ENCODE peak calls at places on chromosome 12, in four cellular contexts. V is cardiac muscle cell, Q is Karpas-422, O is colonic mucosa. U is an unnamed sample.

GRCh38 chr12:17062296-17063061 is 456.5 kb upstream of the LMO3 start:
- DNase-seq in V (no peak), Q (no peak), O (no peak), U (no peak)

GRCh38 chr12:100717733-100718067 is 76.9 kb upstream of the ANO4 start:
- DNase-seq in V (peak; percentile 24), Q (no peak), O (no peak), U (no peak)

GRCh38 chr12:31724597-31724996 is 4.2 kb downstream of the AMN1 start:
- DNase-seq in V (no peak), Q (no peak), O (no peak), U (no peak)

GRCh38 chr12:124162151-124163110 is 132.5 kb upstream of the RFLNA start:
- DNase-seq in V (no peak), Q (peak; percentile 66), O (peak; percentile 71), U (no peak)

GRCh38 chr12:75602111-75602510 is 90.7 kb upstream of the KRR1 start:
- DNase-seq in V (no peak), Q (peak; percentile 67), O (no peak), U (no peak)

GRCh38 chr12:15982471-15982870 is 71.3 kb downstream of the DERA start:
- DNase-seq in V (peak; percentile 76), Q (no peak), O (no peak), U (no peak)

GRCh38 chr12:117155278-117156060 is 34.8 kb downstream of the FBXO21 start:
- DNase-seq in V (peak; percentile 22), Q (peak; percentile 97), O (peak; percentile 63), U (peak; percentile 61)

GRCh38 chr12:47817272-47818006 is 2.3 kb downstream of the HDAC7 start:
- DNase-seq in V (no peak), Q (peak; percentile 56), O (no peak), U (no peak)

GRCh38 chr12:122412851-122413433 is 9.5 kb downstream of the CLIP1 start:
- DNase-seq in V (no peak), Q (no peak), O (no peak), U (no peak)

GRCh38 chr12:122845041-122845864 is 10.0 kb downstream of the HIP1R start:
- DNase-seq in V (no peak), Q (no peak), O (no peak), U (no peak)

GRCh38 chr12:62848418-62848817 is 86.5 kb downstream of the PPM1H start:
- DNase-seq in V (peak; percentile 12), Q (no peak), O (no peak), U (no peak)

GRCh38 chr12:43722621-43723020 is 36.0 kb downstream of the PUS7L start:
- DNase-seq in V (no peak), Q (no peak), O (no peak), U (no peak)

GRCh38 chr12:64618953-64619590 is 8.8 kb downstream of the RASSF3 start:
- DNase-seq in V (peak; percentile 83), Q (peak; percentile 96), O (no peak), U (no peak)

GRCh38 chr12:64621257-64621942 is 11.1 kb downstream of the RASSF3 start:
- DNase-seq in V (peak; percentile 34), Q (peak; percentile 95), O (no peak), U (no peak)

GRCh38 chr12:64612843-64613242 is 2.5 kb downstream of the RASSF3 start:
- DNase-seq in V (no peak), Q (peak; percentile 52), O (no peak), U (no peak)

GRCh38 chr12:64611430-64612286 is 1.4 kb downstream of the RASSF3 start:
- DNase-seq in V (peak; percentile 33), Q (peak; percentile 73), O (peak; percentile 60), U (no peak)

GRCh38 chr12:64616221-64616620 is 5.9 kb downstream of the RASSF3 start:
- DNase-seq in V (peak; percentile 43), Q (no peak), O (no peak), U (no peak)
- H3K27ac ChIP-seq in V (peak overlapping the region; percentile 57), Q (peak overlapping the region; percentile 84), O (no peak overlapping the region), U (no peak overlapping the region)

GRCh38 chr12:27292718-27293117 is 39.9 kb upstream of the BMAL2 start:
- DNase-seq in V (no peak), Q (no peak), O (no peak), U (no peak)
- H3K27ac ChIP-seq in V (peak overlapping the region; percentile 92), Q (no peak overlapping the region), O (no peak overlapping the region), U (no peak overlapping the region)

DNA sequence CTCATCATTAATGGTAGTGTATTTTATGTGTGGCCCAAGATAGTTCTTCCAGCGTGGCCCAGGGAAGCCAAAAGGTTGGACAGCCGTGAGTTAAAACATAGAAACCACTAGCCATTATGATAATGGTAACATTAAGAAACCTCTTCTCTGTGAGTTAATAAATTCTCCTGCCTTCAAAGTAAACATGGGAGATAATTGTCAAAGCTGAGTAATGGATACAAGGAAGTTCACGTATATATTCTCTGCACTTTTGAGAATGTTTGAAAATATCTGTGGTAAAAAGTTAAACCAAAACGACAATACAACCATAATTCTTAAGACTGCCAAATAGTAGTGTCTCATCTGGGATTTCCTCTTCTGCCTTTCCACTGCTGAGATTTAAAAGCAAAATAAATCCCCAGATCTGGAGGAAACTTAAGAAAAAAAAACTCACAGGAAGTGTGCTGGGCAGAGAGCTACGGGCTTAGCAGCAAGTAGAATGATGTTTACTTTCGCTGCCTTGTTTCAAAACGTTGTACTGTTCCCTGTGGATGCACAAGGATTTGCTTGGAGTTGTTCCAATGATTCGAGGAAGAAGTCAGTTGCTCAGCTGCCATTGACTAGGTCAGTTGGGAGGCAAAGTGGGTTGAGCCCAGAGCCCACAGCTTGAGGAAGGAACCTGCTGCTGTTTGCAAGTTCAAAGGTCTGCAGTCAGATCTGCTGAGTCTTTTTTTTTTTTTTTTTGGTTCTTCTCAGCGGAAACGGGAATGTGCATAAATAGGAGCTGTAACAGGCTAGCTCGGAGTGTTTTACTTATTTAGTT is 1.7 kb downstream of the TPCN1 start:
- DNase-seq in V (peak; percentile 93), Q (peak; percentile 66), O (peak; percentile 88), U (no peak)
- H3K27ac ChIP-seq in V (no peak overlapping the region), Q (peak overlapping the region; percentile 86), O (peak overlapping the region; percentile 97), U (peak overlapping the region; percentile 77)

GRCh38 chr12:25241171-25242020 is 9.3 kb downstream of the KRAS start:
- DNase-seq in V (peak; percentile 70), Q (peak; percentile 85), O (no peak), U (no peak)
- H3K27ac ChIP-seq in V (no peak overlapping the region), Q (peak overlapping the region; percentile 54), O (no peak overlapping the region), U (no peak overlapping the region)

DNA sequence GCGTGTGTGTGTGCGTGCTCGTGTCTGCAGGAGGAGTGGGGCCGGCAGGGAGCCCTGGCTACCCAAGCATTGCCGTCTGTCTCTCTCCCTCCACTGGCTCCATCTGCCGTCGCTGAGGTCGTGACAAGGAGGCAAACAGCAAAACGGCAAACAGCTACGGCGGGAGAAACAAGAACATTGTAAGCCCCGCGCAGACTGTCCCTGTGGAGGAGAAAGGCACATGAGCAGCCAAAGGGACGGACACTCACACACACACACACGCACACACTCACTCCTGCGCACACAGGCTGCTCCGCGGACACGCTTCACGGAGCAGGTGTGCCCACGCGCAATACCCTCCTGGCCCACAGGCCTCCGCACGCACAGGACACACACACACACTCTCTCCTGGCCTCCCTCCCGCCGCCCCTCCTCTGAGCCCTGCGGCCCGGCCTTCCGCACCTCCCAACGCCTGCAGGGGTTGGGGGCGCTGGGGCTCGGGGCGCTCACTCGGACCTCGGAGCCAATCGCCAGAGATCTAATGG is 905 bp downstream of the CISTR start:
- DNase-seq in V (no peak), Q (peak; percentile 72), O (no peak), U (no peak)
- H3K27ac ChIP-seq in V (no peak overlapping the region), Q (peak overlapping the region; percentile 84), O (no peak overlapping the region), U (no peak overlapping the region)

DNA sequence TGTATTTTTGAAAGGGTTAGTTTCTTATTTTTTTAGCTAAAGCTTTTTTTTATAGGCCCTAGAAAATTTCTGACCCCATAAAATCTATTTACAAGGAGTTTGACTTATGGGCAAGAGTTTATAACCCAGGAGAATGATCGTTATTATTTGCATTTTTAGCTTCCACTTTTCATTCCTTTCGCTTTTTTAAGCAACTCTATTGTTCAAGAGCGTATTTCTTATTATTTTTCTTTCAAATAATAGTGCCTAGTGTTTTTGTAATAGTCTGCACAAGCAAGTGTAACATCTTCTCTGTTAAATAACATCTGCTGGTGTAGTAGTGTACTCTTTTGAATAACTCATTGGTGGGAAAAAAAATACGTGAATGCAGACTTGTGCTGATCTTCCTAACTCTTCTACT is 216.3 kb downstream of the ERC1 start:
- DNase-seq in V (no peak), Q (peak; percentile 68), O (no peak), U (no peak)
- H3K27ac ChIP-seq in V (peak overlapping the region; percentile 86), Q (peak overlapping the region; percentile 83), O (no peak overlapping the region), U (no peak overlapping the region)

DNA sequence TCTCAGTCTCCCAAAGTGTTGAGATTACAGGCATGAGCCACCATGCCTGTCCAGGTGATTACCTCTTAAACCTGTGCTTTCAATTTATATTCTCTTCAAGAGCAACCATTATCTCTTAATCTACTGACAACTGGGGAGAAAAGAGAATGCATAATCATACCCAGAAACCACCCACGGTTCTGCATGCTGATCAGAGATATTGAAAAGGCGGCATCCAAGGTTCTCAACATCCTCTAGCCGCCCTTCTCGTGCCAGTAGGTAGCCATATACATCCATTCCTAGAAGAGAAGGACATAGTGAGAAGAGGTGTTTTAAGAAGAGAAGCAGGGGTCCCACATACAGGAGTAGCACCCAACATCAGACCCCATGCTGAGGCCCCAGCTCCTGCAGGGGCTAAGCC is 20.8 kb downstream of the ANAPC7 start:
- DNase-seq in V (no peak), Q (no peak), O (no peak), U (no peak)
- H3K27ac ChIP-seq in V (no peak overlapping the region), Q (no peak overlapping the region), O (no peak overlapping the region), U (no peak overlapping the region)

GRCh38 chr12:91202390-91202789 is 19.8 kb upstream of the DCN start:
- DNase-seq in V (no peak), Q (no peak), O (no peak), U (peak; percentile 18)
- H3K27ac ChIP-seq in V (no peak overlapping the region), Q (no peak overlapping the region), O (no peak overlapping the region), U (peak overlapping the region; percentile 36)

DNA sequence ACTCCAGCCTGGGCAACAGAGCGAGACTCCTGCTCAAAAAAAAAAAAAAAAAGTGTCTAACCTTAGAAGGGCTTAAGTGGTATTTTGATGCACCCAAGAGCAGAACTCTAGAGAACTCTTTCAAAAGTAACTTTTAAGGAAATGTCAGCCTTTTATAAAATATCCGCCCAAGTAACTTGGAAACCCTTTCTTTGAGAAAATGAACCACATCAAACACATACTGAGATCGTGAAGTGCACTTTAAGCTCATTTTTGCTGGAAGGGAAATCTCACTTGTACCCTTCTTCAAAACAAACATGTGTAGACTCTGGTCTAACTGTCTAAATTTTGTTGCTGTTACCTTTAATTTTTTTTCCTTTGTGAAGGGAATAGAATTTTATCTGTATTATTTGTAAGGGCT is 5.5 kb downstream of the C12orf56 start:
- DNase-seq in V (no peak), Q (no peak), O (no peak), U (no peak)
- H3K27ac ChIP-seq in V (no peak overlapping the region), Q (no peak overlapping the region), O (no peak overlapping the region), U (peak overlapping the region; percentile 91)

U was measured in epithelial cell of prostate.